ENCODE peak calls at places on chromosomes 3 and 15, in ten cellular contexts. L is activated CD8-positive, alpha-beta T cell treated with anti-CD3 and anti-CD28 coated beads for 36 hours; P is GM12865; G is GM12864; C is astrocyte; H is HL-60; K is A549; B is fibroblast of the aortic adventitia; E is fibroblast of lung; V is CD4-positive, alpha-beta T cell. D is an unnamed sample.

GRCh38 chr3:196168808-196169391 is 42.3 kb downstream of the ZDHHC19 start:
- DNase-seq in V (no peak), G (no peak), H (no peak), B (no peak), E (no peak), C (no peak), K (no peak), L (no peak), P (no peak), D (no peak)

GRCh38 chr3:128908951-128909350 is 29.5 kb downstream of the ACAD9 start:
- DNase-seq in C (no peak), G (no peak), E (no peak), L (no peak), V (no peak), P (no peak), K (no peak), B (no peak), H (no peak), D (no peak)

GRCh38 chr15:69869881-69870465 is 227.7 kb downstream of the TLE3 start:
- DNase-seq in E (peak; percentile 24), P (no peak), V (no peak), H (no peak), G (no peak), L (no peak), K (no peak), B (peak; percentile 69), C (no peak), D (no peak)

GRCh38 chr15:82197734-82198594 is 64.6 kb downstream of the EFL1 start:
- DNase-seq in B (peak; percentile 84), C (peak; percentile 36), H (no peak), P (peak; percentile 75), V (peak; percentile 51), L (peak; percentile 80), G (peak; percentile 31), E (peak; percentile 82), K (peak; percentile 75), D (peak; percentile 18)

GRCh38 chr3:94875149-94875548 is 812.3 kb downstream of the NSUN3 start:
- DNase-seq in L (no peak), C (no peak), P (no peak), B (no peak), E (no peak), K (no peak), V (no peak), G (no peak), H (no peak), D (no peak)

GRCh38 chr3:61288446-61288845 is 37.2 kb upstream of the FHIT start:
- DNase-seq in K (no peak), P (no peak), L (no peak), E (no peak), H (no peak), C (no peak), V (no peak), B (no peak), G (no peak), D (no peak)

GRCh38 chr3:108388136-108389132 is 92.1 kb downstream of the HHLA2 start:
- DNase-seq in B (no peak), P (peak; percentile 60), C (peak; percentile 64), L (peak; percentile 51), E (no peak), K (no peak), V (no peak), G (peak; percentile 45), H (no peak), D (no peak)

GRCh38 chr3:39344746-39345344 is 15.3 kb downstream of the CCR8 start:
- DNase-seq in G (no peak), V (no peak), C (no peak), E (no peak), K (no peak), B (no peak), L (no peak), P (no peak), H (no peak), D (no peak)

GRCh38 chr3:187777331-187778046 is 32.2 kb upstream of the BCL6 start:
- DNase-seq in K (no peak), V (no peak), L (peak; percentile 75), P (peak; percentile 62), H (peak; percentile 74), B (no peak), E (no peak), G (no peak), C (peak; percentile 8), D (peak; percentile 24)

DNA sequence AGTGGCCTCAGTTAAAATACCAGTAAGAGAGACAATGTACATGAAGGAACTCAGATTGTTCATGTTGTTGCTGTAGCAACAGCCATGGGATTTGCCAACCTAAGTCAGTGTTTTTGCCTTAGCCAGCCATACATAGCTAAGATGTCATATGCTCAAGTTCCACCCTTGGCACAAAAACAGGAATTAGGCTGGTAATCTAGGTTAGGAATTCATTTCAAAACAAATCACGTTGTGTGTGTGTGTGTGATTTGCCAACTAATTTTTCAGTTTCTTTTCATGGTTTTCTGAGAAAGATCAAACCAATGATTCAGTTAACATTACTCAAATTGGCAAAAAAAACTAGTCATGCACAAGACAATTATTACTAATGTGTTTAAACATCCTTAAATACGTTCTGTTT is 143.7 kb upstream of the KCNMB2 start:
- DNase-seq in L (no peak), K (no peak), E (peak; percentile 62), B (peak; percentile 95), G (no peak), C (peak; percentile 82), H (no peak), P (no peak), V (no peak), D (no peak)
- TF ChIP-seq CTCF in L (no peak), K (no peak), E (no peak), B (no peak), G (no peak), C (no peak), H (no peak), P (no peak), V (no peak), D (no peak)

DNA sequence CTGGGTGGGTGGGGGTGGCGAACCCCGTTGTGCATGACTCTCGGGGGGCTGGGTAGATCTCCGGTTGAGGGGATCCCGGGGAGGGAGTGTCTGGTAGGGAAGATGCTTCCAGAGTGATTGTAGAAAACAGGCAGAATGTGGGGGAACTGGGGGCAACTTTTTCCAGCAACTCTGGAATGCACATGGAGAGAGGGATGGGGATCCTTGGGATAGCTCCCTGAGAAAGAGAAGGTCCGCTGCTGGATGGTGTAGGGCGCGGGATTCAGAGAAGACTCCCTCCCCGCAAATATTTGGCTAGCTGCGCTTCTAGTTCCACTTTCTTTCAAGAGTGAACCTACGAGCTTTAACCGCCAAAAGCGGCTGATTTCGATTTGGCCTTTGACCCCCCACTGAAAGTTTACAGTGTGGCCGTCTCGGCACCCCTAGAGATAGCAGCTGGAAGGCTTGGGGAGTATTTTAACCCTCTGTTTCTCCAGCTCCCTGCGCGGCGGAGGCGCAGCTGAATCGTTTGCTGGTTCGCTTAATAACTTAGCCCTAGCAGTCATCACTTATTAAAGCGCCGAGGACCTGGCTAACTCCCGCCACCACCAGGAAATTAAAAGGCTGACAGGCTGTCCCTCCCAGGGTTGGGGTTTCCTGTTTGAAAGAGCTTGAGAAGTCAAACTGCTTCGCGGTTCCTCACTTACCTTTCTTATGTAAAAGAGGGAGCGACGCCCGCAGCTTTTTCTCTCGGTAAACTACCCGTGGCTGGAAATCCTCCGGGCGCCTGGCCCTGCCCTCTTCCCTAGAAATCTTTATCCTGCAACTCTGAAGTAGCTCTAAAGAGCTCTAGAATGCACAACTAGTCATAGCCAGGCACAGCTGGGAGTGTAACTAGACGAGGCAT is 1.2 kb downstream of the PHLDB2 start:
- DNase-seq in L (peak; percentile 75), C (peak; percentile 81), B (peak; percentile 92), P (peak; percentile 82), K (peak; percentile 90), E (peak; percentile 92), V (peak; percentile 40), G (peak; percentile 53), H (no peak), D (peak; percentile 52)
- TF ChIP-seq CTCF in L (peak; percentile 47), C (peak; percentile 27), B (peak; percentile 70), P (peak; percentile 14), K (peak; percentile 61), E (peak; percentile 74), V (no peak), G (peak; percentile 16), H (no peak), D (no peak)

GRCh38 chr3:111299070-111299672 is 227.6 kb downstream of the NECTIN3 start:
- DNase-seq in K (no peak), V (no peak), B (peak; percentile 25), L (no peak), G (no peak), C (peak; percentile 47), H (no peak), P (no peak), E (no peak), D (no peak)
- TF ChIP-seq CTCF in K (no peak), V (no peak), B (no peak), L (no peak), G (no peak), C (no peak), H (no peak), P (no peak), E (no peak), D (no peak)

GRCh38 chr3:123724306-123724705 is 139.5 kb upstream of the HACD2 start:
- DNase-seq in V (no peak), P (no peak), L (no peak), C (peak; percentile 23), B (peak; percentile 36), H (no peak), G (no peak), K (peak; percentile 21), E (peak; percentile 49), D (no peak)
- TF ChIP-seq CTCF in V (no peak), P (no peak), L (no peak), C (peak; percentile 32), B (peak; percentile 43), H (no peak), G (no peak), K (no peak), E (peak; percentile 54), D (no peak)